ENCODE peak calls at places on chromosomes 1 and 21, in nine cellular contexts. B, K, L, G, X, V, Z, U and T are unnamed samples.

GRCh38 chr1:78078358-78078757 is 32.6 kb downstream of the GIPC2 start:
- DNase-seq in B (no peak), K (no peak), L (no peak), G (no peak), X (no peak), V (no peak), Z (no peak), U (no peak), T (no peak)

GRCh38 chr1:107493111-107493716 is 352.4 kb downstream of the NTNG1 start:
- DNase-seq in B (no peak), K (no peak), L (no peak), G (no peak), X (no peak), V (no peak), Z (no peak), U (no peak), T (no peak)

GRCh38 chr1:222561656-222562055 is 13.8 kb upstream of the HHIPL2 start:
- DNase-seq in B (no peak), K (no peak), L (no peak), G (no peak), X (no peak), V (no peak), Z (no peak), U (no peak), T (no peak)

GRCh38 chr1:32791881-32792280 is 25.3 kb downstream of the YARS1 start:
- DNase-seq in B (no peak), K (peak; percentile 40), L (no peak), G (no peak), X (no peak), V (no peak), Z (peak; percentile 54), U (peak; percentile 63), T (no peak)

GRCh38 chr1:186502087-186502486 is 41.2 kb upstream of the PDC start:
- DNase-seq in B (no peak), K (no peak), L (no peak), G (no peak), X (no peak), V (no peak), Z (no peak), U (peak; percentile 28), T (no peak)

GRCh38 chr1:13706058-13706457 is 6.1 kb downstream of the PRDM2 start:
- DNase-seq in B (no peak), K (no peak), L (no peak), G (no peak), X (no peak), V (no peak), Z (no peak), U (peak; percentile 25), T (no peak)

GRCh38 chr1:185284533-185285244 is 32.4 kb downstream of the IVNS1ABP start:
- DNase-seq in B (no peak), K (peak; percentile 41), L (no peak), G (no peak), X (no peak), V (no peak), Z (no peak), U (no peak), T (no peak)

GRCh38 chr1:229452956-229453801 is 19.3 kb upstream of the ACTA1 start:
- DNase-seq in B (no peak), K (peak; percentile 68), L (peak; percentile 52), G (no peak), X (peak; percentile 44), V (no peak), Z (no peak), U (peak; percentile 25), T (no peak)

GRCh38 chr1:119323216-119323982 is 45.2 kb upstream of the HAO2 start:
- DNase-seq in B (no peak), K (no peak), L (no peak), G (no peak), X (no peak), V (no peak), Z (no peak), U (no peak), T (no peak)

GRCh38 chr1:77281491-77282186 is at the start of gene AK5:
- DNase-seq in B (no peak), K (peak; percentile 38), L (peak; percentile 87), G (no peak), X (no peak), V (peak; percentile 57), Z (peak; percentile 75), U (peak; percentile 83), T (peak; percentile 44)

GRCh38 chr1:115727706-115728249 is 40.7 kb downstream of the CASQ2 start:
- DNase-seq in B (peak; percentile 84), K (peak; percentile 99), L (no peak), G (peak; percentile 82), X (peak; percentile 88), V (no peak), Z (peak; percentile 78), U (peak; percentile 82), T (no peak)

GRCh38 chr1:11787251-11787803 is 18.4 kb downstream of the MTHFR start:
- DNase-seq in B (no peak), K (peak; percentile 67), L (no peak), G (peak; percentile 78), X (no peak), V (no peak), Z (no peak), U (peak; percentile 68), T (no peak)

GRCh38 chr21:32803651-32804050 is 32.1 kb upstream of the PAXBP1 start:
- DNase-seq in B (no peak), K (peak; percentile 64), L (no peak), G (no peak), X (no peak), V (no peak), Z (peak; percentile 53), U (peak; percentile 53), T (no peak)

GRCh38 chr1:145985502-145986439 is 10.6 kb downstream of the TXNIP start:
- DNase-seq in B (no peak), K (peak; percentile 61), L (no peak), G (no peak), X (peak; percentile 80), V (no peak), Z (peak; percentile 60), U (peak; percentile 54), T (peak; percentile 66)

GRCh38 chr1:29675481-29676263 is 439.4 kb downstream of the PTPRU start:
- DNase-seq in B (no peak), K (no peak), L (peak; percentile 8), G (peak; percentile 34), X (no peak), V (no peak), Z (no peak), U (no peak), T (no peak)

GRCh38 chr1:76868916-76869315 is 1.6 kb downstream of the ST6GALNAC5 start:
- DNase-seq in B (no peak), K (no peak), L (no peak), G (no peak), X (no peak), V (no peak), Z (no peak), U (peak; percentile 26), T (no peak)

GRCh38 chr1:38026592-38027200 is 14.2 kb downstream of the UTP11 start:
- DNase-seq in B (no peak), K (peak; percentile 75), L (peak; percentile 68), G (no peak), X (peak; percentile 16), V (peak; percentile 29), Z (peak; percentile 76), U (peak; percentile 70), T (peak; percentile 94)

GRCh38 chr1:32413507-32414185 is 19.4 kb upstream of the BSDC1 start:
- DNase-seq in B (no peak), K (peak; percentile 55), L (peak; percentile 61), G (peak; percentile 61), X (peak; percentile 71), V (peak; percentile 5), Z (peak; percentile 75), U (peak; percentile 75), T (no peak)

GRCh38 chr1:218752126-218752525 is 407.0 kb downstream of the TGFB2 start:
- DNase-seq in B (no peak), K (no peak), L (no peak), G (no peak), X (no peak), V (no peak), Z (no peak), U (no peak), T (no peak)

GRCh38 chr1:39816431-39817090 is 27.9 kb upstream of the BMP8B start:
- DNase-seq in B (peak; percentile 26), K (peak; percentile 72), L (peak; percentile 80), G (peak; percentile 64), X (peak; percentile 51), V (peak; percentile 56), Z (peak; percentile 86), U (peak; percentile 92), T (peak; percentile 52)

GRCh38 chr1:161182214-161182613 is 4.9 kb upstream of the B4GALT3 start:
- DNase-seq in B (no peak), K (peak; percentile 57), L (no peak), G (no peak), X (no peak), V (no peak), Z (peak; percentile 70), U (peak; percentile 84), T (no peak)

GRCh38 chr21:42006765-42007164 is 3.4 kb downstream of the ZBTB21 start:
- DNase-seq in B (no peak), K (no peak), L (no peak), G (no peak), X (no peak), V (no peak), Z (no peak), U (peak; percentile 28), T (no peak)